ENCODE peak calls at places on chromosomes 2 and 18, in nine cellular contexts. T, W, Z, N, Q, A, X, O and D are unnamed samples.
A peak's percentile ranks its signal among the peaks of the same experiment; 100 is the strongest.

GRCh38 chr18:2083691-2084090 is 487.6 kb downstream of the METTL4 start:
- DNase-seq in X (no peak), T (no peak), A (no peak), Z (no peak), N (no peak), W (no peak), Q (no peak), O (no peak), D (no peak)

GRCh38 chr2:160956243-160956802 is 203.9 kb upstream of the TANK start:
- DNase-seq in N (no peak), Z (peak; percentile 20), Q (no peak), X (peak; percentile 58), A (peak; percentile 88), O (no peak), T (no peak), W (no peak), D (no peak)

GRCh38 chr18:67132919-67133318 is 383.6 kb downstream of the DSEL start:
- DNase-seq in Q (no peak), X (no peak), O (no peak), Z (no peak), T (no peak), N (no peak), A (no peak), W (peak; percentile 85), D (no peak)

GRCh38 chr2:227177592-227178336 is 13.3 kb downstream of the COL4A3 start:
- DNase-seq in W (no peak), Q (no peak), X (no peak), N (no peak), A (no peak), Z (no peak), T (no peak), O (no peak), D (no peak)

GRCh38 chr2:107542314-107542740 is 284.4 kb upstream of the RGPD4 start:
- DNase-seq in Q (no peak), W (no peak), O (peak; percentile 1), N (no peak), Z (no peak), A (no peak), T (no peak), X (no peak), D (no peak)

GRCh38 chr2:65387017-65387416 is 45.4 kb downstream of the SPRED2 start:
- DNase-seq in Q (no peak), N (no peak), A (no peak), Z (no peak), X (no peak), T (no peak), O (no peak), W (no peak), D (no peak)

GRCh38 chr2:112727276-112728028 is 6.6 kb downstream of the NT5DC4 start:
- DNase-seq in O (no peak), W (no peak), T (no peak), Q (no peak), Z (no peak), X (no peak), N (no peak), A (no peak), D (no peak)

GRCh38 chr2:161965994-161966393 is 108.0 kb downstream of the DPP4 start:
- DNase-seq in Z (no peak), N (no peak), A (no peak), Q (no peak), O (no peak), T (no peak), W (no peak), X (no peak), D (no peak)

GRCh38 chr2:226969412-226969811 is 133.6 kb downstream of the RHBDD1 start:
- DNase-seq in A (peak; percentile 60), X (no peak), Q (no peak), W (no peak), Z (no peak), O (peak; percentile 56), N (no peak), T (no peak), D (no peak)

GRCh38 chr2:237488295-237488694 is 1.2 kb downstream of the MLPH start:
- DNase-seq in O (peak; percentile 32), N (no peak), X (peak; percentile 22), A (no peak), Q (peak; percentile 41), Z (no peak), T (no peak), W (no peak), D (no peak)

GRCh38 chr2:44680983-44681481 is 260.5 kb upstream of the SIX3 start:
- DNase-seq in O (no peak), Z (no peak), A (no peak), W (no peak), Q (no peak), T (no peak), N (no peak), X (no peak), D (no peak)

GRCh38 chr2:239727182-239727775 is 297.9 kb downstream of the NDUFA10 start:
- DNase-seq in X (no peak), Z (no peak), T (no peak), O (no peak), N (no peak), W (peak; percentile 16), A (no peak), Q (no peak), D (no peak)

GRCh38 chr18:38244360-38244940 is 678.9 kb upstream of the CELF4 start:
- DNase-seq in N (no peak), X (no peak), Z (no peak), T (no peak), A (no peak), O (no peak), W (no peak), Q (no peak), D (no peak)

GRCh38 chr2:105179469-105180372 is 61.8 kb upstream of the GPR45 start:
- DNase-seq in Z (no peak), Q (no peak), O (peak; percentile 84), X (peak; percentile 34), N (no peak), T (peak; percentile 78), W (peak; percentile 44), A (peak; percentile 63), D (no peak)

GRCh38 chr2:170771049-170771937 is 1.1 kb downstream of the ERICH2 start:
- DNase-seq in Q (peak; percentile 87), T (no peak), A (peak; percentile 20), O (peak; percentile 25), N (peak; percentile 67), X (no peak), W (peak; percentile 24), Z (no peak), D (no peak)

GRCh38 chr2:56118474-56118873 is 65.3 kb upstream of the CCDC85A start:
- DNase-seq in A (no peak), N (no peak), O (no peak), X (no peak), T (no peak), Q (no peak), Z (no peak), W (no peak), D (no peak)

GRCh38 chr2:190365499-190366204 is 22.3 kb downstream of the INPP1 start:
- DNase-seq in X (no peak), Q (no peak), A (no peak), Z (no peak), T (no peak), O (no peak), W (no peak), N (no peak), D (no peak)

GRCh38 chr2:239910851-239911629 is 114.1 kb downstream of the NDUFA10 start:
- DNase-seq in N (peak; percentile 76), T (no peak), W (no peak), O (no peak), Z (peak; percentile 42), X (no peak), A (no peak), Q (peak; percentile 86), D (peak; percentile 68)

GRCh38 chr2:73759904-73760303 is 20.0 kb downstream of the DUSP11 start:
- DNase-seq in T (no peak), O (peak; percentile 22), A (peak; percentile 57), Z (no peak), W (no peak), X (no peak), N (no peak), Q (no peak), D (no peak)

GRCh38 chr2:215288112-215288815 is 23.6 kb upstream of the ATIC start:
- DNase-seq in A (no peak), W (no peak), Q (no peak), X (no peak), T (no peak), N (no peak), Z (no peak), O (no peak), D (no peak)

GRCh38 chr2:221570321-221571107 is 1.6 kb downstream of the EPHA4 start:
- DNase-seq in O (peak; percentile 33), A (peak; percentile 8), T (no peak), W (no peak), Z (no peak), X (peak; percentile 26), N (no peak), Q (no peak), D (no peak)

GRCh38 chr2:23685706-23686105 is 241.2 kb downstream of the ATAD2B start:
- DNase-seq in Z (no peak), Q (no peak), N (no peak), O (no peak), X (no peak), T (no peak), W (no peak), A (no peak), D (no peak)